ENCODE peak calls at places on chromosomes 2 and 18, in five cellular contexts. V is mesendoderm, Q is IMR-90, W is mesenchymal stem cell, J is neuronal stem cell. U is an unnamed sample.

GRCh38 chr2:105102963-105103421 is 65.1 kb downstream of the MRPS9 start:
- DNase-seq in J (peak; percentile 18), Q (peak; percentile 88), V (peak; percentile 99), W (peak; percentile 5), U (peak; percentile 98)

GRCh38 chr2:172472441-172473051 is 45.2 kb downstream of the ITGA6 start:
- DNase-seq in V (no peak), J (no peak), W (no peak), Q (no peak), U (no peak)

GRCh38 chr2:174161490-174161889 is 86.8 kb downstream of the OLA1 start:
- DNase-seq in J (no peak), W (no peak), V (no peak), Q (no peak), U (no peak)

GRCh38 chr2:60883896-60884295 is 2.5 kb downstream of the REL start:
- DNase-seq in V (no peak), J (no peak), Q (no peak), W (no peak), U (no peak)

GRCh38 chr2:232884549-232885263 is 14.6 kb downstream of the SNORC start:
- DNase-seq in Q (no peak), W (no peak), J (no peak), V (no peak), U (no peak)

GRCh38 chr2:173588931-173589369 is 234.3 kb downstream of the CDCA7 start:
- DNase-seq in J (no peak), V (no peak), W (no peak), Q (peak; percentile 11), U (no peak)

GRCh38 chr2:9714630-9715214 is 83.9 kb upstream of the YWHAQ start:
- DNase-seq in Q (no peak), V (no peak), J (no peak), W (peak; percentile 21), U (no peak)

GRCh38 chr2:88903744-88904353 is 212.4 kb downstream of the RPIA start:
- DNase-seq in Q (peak; percentile 13), W (peak; percentile 10), J (peak; percentile 57), V (peak; percentile 61), U (no peak)

GRCh38 chr2:45712538-45712937 is 61.1 kb downstream of the PRKCE start:
- DNase-seq in W (no peak), J (no peak), Q (no peak), V (no peak), U (no peak)

GRCh38 chr18:8776013-8776515 is 70.7 kb downstream of the MTCL1 start:
- DNase-seq in V (no peak), J (no peak), Q (no peak), W (peak; percentile 23), U (no peak)
- H3K4me2 ChIP-seq in V (no peak overlapping the region), J (no peak overlapping the region), Q (no peak overlapping the region), W (no peak overlapping the region), U (no peak overlapping the region)

DNA sequence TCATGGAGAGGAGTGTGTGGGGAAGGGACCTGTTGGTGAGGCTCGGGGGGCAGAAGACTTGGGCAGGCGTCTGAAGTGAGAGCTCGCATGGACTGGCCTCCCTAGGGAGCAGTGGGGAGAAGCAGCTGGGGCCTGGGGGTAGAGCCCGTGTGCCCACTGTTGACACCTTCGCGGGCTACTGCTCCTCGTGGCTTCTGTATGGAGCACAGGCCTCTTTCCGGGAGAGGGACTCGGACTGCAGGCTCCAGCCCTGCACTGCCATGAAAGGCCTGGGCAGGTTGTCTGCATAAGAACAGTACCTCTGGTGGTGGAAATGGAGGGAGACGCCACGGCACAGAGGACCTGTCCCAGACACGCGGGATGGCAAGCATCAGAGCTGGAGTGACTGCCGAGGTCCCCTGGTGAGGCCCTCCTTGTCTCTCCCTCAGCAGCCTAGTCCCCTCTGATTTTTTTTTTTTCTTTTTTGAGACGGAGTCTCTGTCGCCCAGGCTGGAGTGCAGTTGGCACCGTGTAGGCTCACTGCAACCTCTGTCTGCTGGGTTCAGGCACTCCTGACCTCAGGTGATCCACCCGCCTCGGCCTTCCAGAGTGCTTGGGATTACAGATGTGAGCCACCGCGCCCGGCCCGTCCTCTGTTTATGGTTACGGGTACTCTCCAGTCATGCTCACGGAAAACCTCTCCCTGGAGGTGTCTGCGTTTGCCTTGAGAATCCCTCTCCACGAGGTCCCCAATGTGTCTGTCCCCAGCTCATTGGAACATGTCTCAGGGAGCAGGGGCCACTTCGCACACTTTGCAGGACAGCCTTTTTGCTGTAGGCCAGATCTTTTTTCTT is 44.7 kb upstream of the PTMA start:
- DNase-seq in W (no peak), V (no peak), Q (no peak), J (no peak), U (peak; percentile 31)
- H2AK5ac ChIP-seq in W (peak overlapping the region; percentile 27), V (peak overlapping the region; percentile 19), Q (peak overlapping the region; percentile 68), J (peak overlapping the region; percentile 94), U (no peak overlapping the region)

GRCh38 chr2:208311321-208311720 is 45.3 kb downstream of the PIKFYVE start:
- DNase-seq in V (no peak), W (no peak), Q (no peak), J (no peak), U (no peak)

GRCh38 chr2:208319403-208319802 is 53.3 kb downstream of the PIKFYVE start:
- DNase-seq in J (no peak), Q (no peak), V (no peak), W (no peak), U (no peak)

GRCh38 chr2:208311954-208312353 is 45.9 kb downstream of the PIKFYVE start:
- DNase-seq in Q (peak; percentile 25), W (no peak), V (no peak), J (no peak), U (no peak)

GRCh38 chr2:208318127-208318526 is 52.1 kb downstream of the PIKFYVE start:
- DNase-seq in V (peak; percentile 93), Q (no peak), J (no peak), W (no peak), U (no peak)

GRCh38 chr2:208315081-208315788 is 49.2 kb downstream of the PIKFYVE start:
- DNase-seq in Q (peak; percentile 42), J (no peak), V (no peak), W (no peak), U (no peak)
- H3K4me2 ChIP-seq in Q (no peak overlapping the region), J (no peak overlapping the region), V (no peak overlapping the region), W (no peak overlapping the region), U (no peak overlapping the region)

GRCh38 chr18:33536904-33537303 is 41.1 kb upstream of the ASXL3 start:
- DNase-seq in W (no peak), V (no peak), Q (no peak), J (no peak), U (no peak)

DNA sequence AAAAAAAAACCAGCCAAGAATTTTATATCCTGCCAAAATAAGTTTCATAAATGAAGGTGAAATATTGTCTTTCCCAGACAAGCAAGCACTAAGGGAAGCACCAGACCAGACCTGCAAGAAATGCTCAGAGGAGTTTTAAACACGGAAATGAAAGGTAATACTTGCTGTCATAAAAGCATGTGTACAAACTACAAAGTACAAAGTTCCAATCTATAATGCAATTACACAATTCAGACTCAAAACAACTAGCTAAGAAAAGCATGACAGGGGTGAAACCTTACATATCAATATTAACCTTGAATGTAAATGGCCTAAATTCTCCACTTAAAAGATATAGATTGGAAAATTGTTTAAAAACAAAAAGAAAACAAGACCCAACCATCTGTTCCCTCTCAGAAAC is 45.0 kb upstream of the ASXL3 start:
- DNase-seq in V (no peak), Q (no peak), W (no peak), J (no peak), U (no peak)
- H2AK5ac ChIP-seq in V (no peak overlapping the region), Q (no peak overlapping the region), W (no peak overlapping the region), J (no peak overlapping the region), U (no peak overlapping the region)

GRCh38 chr2:215884741-215885140 is 128.6 kb downstream of the MREG start:
- DNase-seq in J (no peak), W (no peak), Q (peak; percentile 80), V (no peak), U (no peak)
- H3K4me2 ChIP-seq in J (no peak overlapping the region), W (no peak overlapping the region), Q (no peak overlapping the region), V (no peak overlapping the region), U (no peak overlapping the region)

GRCh38 chr18:62736077-62736476 is 20.7 kb downstream of the PHLPP1 start:
- DNase-seq in V (no peak), J (no peak), Q (no peak), W (no peak), U (no peak)
- H2AK5ac ChIP-seq in V (no peak overlapping the region), J (no peak overlapping the region), Q (no peak overlapping the region), W (no peak overlapping the region), U (peak overlapping the region; percentile 79)

U was measured in H9.